ENCODE peak calls at places on chromosomes 6 and 20, in nine cellular contexts. K is IMR-90, W is mesendoderm, L is HepG2, Q is mammary epithelial cell, G is MM.1S, T is astrocyte, R is HCT116, I is GM23338. E is an unnamed sample.

GRCh38 chr6:166417285-166417691 is 34.5 kb upstream of the MPC1 start:
- DNase-seq in R (no peak), I (no peak), Q (no peak), K (no peak), T (no peak), G (no peak), W (no peak), L (no peak), E (no peak)

GRCh38 chr6:26020983-26021349 is 58.4 kb downstream of the TRIM38 start:
- DNase-seq in L (no peak), I (no peak), Q (peak; percentile 54), K (peak; percentile 74), T (peak; percentile 58), R (peak; percentile 72), W (no peak), G (no peak), E (peak; percentile 78)

GRCh38 chr6:154356690-154357089 is at the start of gene IPCEF1:
- DNase-seq in G (no peak), Q (no peak), T (no peak), W (no peak), I (no peak), R (no peak), L (no peak), K (no peak), E (peak; percentile 29)

GRCh38 chr6:7542878-7543394 is 1.5 kb downstream of the DSP start:
- DNase-seq in G (no peak), L (peak; percentile 93), T (peak; percentile 26), R (peak; percentile 56), K (peak; percentile 41), Q (peak; percentile 88), I (peak; percentile 86), W (peak; percentile 90), E (peak; percentile 96)

GRCh38 chr20:61976650-61977332 is 88.9 kb downstream of the TAF4 start:
- DNase-seq in L (no peak), W (no peak), R (no peak), Q (no peak), K (no peak), I (no peak), G (no peak), T (no peak), E (no peak)

GRCh38 chr20:16747291-16747811 is 807 bp upstream of the OTOR start:
- DNase-seq in R (no peak), K (no peak), W (peak; percentile 34), I (peak; percentile 57), L (no peak), G (no peak), Q (no peak), T (no peak), E (no peak)

GRCh38 chr6:38730136-38730862 is 15.2 kb downstream of the DNAH8 start:
- DNase-seq in I (no peak), L (no peak), G (no peak), K (no peak), Q (no peak), T (no peak), W (no peak), R (no peak), E (no peak)

GRCh38 chr20:35171753-35172433 is at the start of gene PROCR:
- DNase-seq in W (peak; percentile 94), L (no peak), Q (peak; percentile 99), I (peak; percentile 87), K (peak; percentile 90), G (no peak), T (peak; percentile 91), R (peak; percentile 92), E (peak; percentile 90)

GRCh38 chr6:41446907-41447545 is 99.2 kb upstream of the FOXP4 start:
- DNase-seq in R (no peak), I (no peak), G (no peak), K (peak; percentile 17), T (no peak), W (no peak), L (no peak), Q (no peak), E (no peak)

GRCh38 chr20:61812121-61812520 is 253.6 kb downstream of the TAF4 start:
- DNase-seq in I (no peak), K (no peak), T (no peak), L (no peak), Q (no peak), R (no peak), G (no peak), W (no peak), E (no peak)

GRCh38 chr6:147869869-147870268 is 361.4 kb downstream of the SAMD5 start:
- DNase-seq in R (no peak), K (no peak), I (no peak), T (no peak), Q (no peak), L (no peak), G (no peak), W (no peak), E (no peak)

GRCh38 chr6:147867827-147868226 is 359.3 kb downstream of the SAMD5 start:
- DNase-seq in R (no peak), Q (no peak), K (no peak), G (no peak), W (no peak), I (no peak), L (no peak), T (no peak), E (no peak)

GRCh38 chr6:147870745-147871144 is 362.3 kb downstream of the SAMD5 start:
- DNase-seq in K (no peak), W (no peak), T (no peak), L (peak; percentile 70), R (no peak), I (no peak), G (no peak), Q (no peak), E (no peak)

GRCh38 chr6:147869223-147869600 is 360.7 kb downstream of the SAMD5 start:
- DNase-seq in W (no peak), Q (no peak), R (no peak), L (no peak), K (no peak), G (no peak), I (no peak), T (no peak), E (no peak)

GRCh38 chr6:147868493-147869222 is 360.2 kb downstream of the SAMD5 start:
- DNase-seq in W (no peak), T (peak; percentile 26), L (no peak), K (peak; percentile 3), Q (no peak), R (no peak), I (no peak), G (no peak), E (no peak)
- H3K4me2 ChIP-seq in W (no peak overlapping the region), T (peak overlapping the region; percentile 50), L (no peak overlapping the region), K (peak overlapping the region; percentile 38), Q (no peak overlapping the region), R (no peak overlapping the region), I (no peak overlapping the region), G (no peak overlapping the region), E (no peak overlapping the region)

DNA sequence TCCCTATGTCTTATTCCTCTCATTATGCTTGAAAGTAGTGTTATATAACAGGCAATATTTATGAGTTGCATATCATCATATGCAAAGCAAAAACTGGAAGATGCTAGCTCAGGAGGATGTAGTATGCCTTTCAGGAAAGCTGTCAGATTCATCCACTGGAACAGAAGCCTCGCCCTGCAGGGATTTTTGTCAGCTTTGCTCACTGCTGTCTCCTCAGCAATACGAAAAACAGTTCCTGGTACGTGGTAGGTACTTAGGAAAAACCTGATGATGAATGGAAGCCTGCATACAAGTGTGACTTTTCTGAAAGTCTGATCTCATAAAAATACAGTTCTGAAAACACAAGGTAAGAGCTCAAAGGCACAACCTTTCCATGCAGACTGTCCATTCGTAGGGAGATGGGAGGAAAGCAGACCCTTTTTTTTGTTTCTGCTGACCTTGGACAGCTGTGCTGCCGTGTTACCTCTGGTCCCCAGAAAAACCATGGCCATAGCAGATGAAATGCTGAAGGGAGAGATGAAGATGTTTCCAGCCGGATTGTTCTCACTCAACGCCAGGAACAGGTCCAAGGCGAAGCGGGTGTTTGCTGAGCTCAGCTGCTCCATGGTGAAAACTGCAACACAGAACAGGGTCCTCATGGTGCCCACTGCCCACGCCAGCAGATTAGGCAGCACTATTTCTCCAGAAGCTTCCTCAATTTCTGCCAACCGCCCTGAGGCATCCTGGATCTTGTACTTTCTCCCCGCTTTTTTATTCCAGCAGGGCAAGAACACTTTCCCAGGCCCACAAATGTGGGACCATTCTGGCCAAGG is 1.5 kb downstream of the SERPINB1 start:
- DNase-seq in L (no peak), W (no peak), K (no peak), R (no peak), T (no peak), G (no peak), Q (peak; percentile 72), I (no peak), E (no peak)
- H3K4me2 ChIP-seq in L (peak overlapping the region; percentile 98), W (no peak overlapping the region), K (peak overlapping the region; percentile 71), R (peak overlapping the region; percentile 96), T (peak overlapping the region; percentile 82), G (no peak overlapping the region), Q (peak overlapping the region; percentile 69), I (peak overlapping the region; percentile 87), E (no peak overlapping the region)

DNA sequence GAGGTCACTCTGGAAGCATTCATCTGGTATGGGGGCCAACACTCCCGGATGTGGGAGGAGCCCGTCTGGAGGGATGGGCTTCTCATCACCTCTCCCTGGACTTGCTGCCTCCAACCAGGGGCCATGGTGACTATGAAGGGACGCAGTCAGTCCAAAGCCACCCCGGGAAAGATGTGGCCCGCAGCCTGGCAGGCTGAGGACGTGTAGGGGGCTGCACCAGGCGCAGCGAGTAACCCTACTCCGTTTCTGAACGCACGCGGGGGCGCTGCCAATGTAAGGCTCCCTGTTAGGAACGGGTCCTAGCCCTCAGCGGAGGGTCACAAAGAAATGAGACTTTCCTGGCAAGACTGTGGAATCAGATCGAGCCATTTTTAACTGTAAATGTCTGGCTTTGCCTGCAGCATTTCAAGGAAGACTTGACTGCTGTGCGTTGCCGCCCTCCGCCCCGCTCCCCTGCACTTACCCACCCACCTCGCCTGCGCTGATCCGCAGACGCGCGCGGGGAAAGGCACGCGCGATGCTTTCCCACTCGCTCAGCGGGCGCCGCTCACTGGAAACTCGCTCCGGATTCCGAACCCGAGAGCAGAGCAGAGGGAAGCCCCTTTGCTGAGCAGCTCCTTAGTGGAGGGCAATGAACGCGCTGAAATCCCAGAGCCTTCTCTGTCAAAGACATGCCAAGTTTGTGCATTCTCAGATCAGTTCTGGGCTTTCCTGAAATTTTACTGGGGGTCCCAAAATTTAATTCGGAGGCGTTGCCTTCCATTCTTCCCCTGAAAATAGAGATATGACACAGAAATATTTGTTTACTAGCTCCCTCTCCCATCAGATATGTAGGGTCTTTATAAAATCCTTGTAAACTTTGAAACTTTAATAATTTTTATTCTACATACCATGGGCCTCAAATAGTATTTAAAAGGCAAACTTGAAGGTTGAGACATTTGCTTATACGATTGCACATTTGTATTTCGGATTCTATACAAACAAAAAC is 54.9 kb downstream of the IL20RA start:
- DNase-seq in R (no peak), G (no peak), T (no peak), I (peak; percentile 82), K (no peak), L (no peak), W (peak; percentile 89), Q (no peak), E (no peak)
- H3K4me2 ChIP-seq in R (no peak overlapping the region), G (no peak overlapping the region), T (peak overlapping the region; percentile 96), I (peak overlapping the region; percentile 98), K (peak overlapping the region; percentile 66), L (no peak overlapping the region), W (peak overlapping the region; percentile 79), Q (peak overlapping the region; percentile 50), E (peak overlapping the region; percentile 96)

DNA sequence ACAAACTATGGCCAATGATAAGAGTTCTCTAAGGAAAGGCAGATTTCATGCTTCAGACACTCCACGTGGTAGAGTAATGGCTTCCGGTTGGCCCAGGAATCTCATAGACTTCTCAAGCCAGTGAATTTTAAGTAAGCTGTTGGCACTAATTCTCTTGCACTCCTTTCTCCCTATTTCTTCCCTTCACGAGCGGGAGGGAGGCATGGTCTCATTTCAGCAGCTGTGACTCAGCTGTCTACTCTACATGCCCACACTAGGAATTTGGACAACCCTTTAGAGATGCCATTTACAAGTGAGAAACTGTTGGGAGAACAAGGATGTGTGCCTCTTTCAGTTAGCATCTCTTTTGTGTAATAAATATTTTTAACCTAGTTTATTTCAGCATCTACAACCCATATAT is 107.7 kb downstream of the PTPRK start:
- DNase-seq in G (no peak), L (no peak), Q (peak; percentile 13), T (no peak), I (no peak), K (no peak), R (no peak), W (no peak), E (no peak)
- H3K4me2 ChIP-seq in G (no peak overlapping the region), L (no peak overlapping the region), Q (no peak overlapping the region), T (no peak overlapping the region), I (no peak overlapping the region), K (no peak overlapping the region), R (no peak overlapping the region), W (no peak overlapping the region), E (no peak overlapping the region)

E was measured in trophoblast cell.